ENCODE peak calls at places on chromosomes 4 and X, in six cellular contexts. B, W, L, K, M and C are unnamed samples.

GRCh38 chrX:139881572-139881971 is 51.3 kb downstream of the ATP11C start:
- DNase-seq in B (no peak), W (no peak), L (no peak), K (no peak), M (no peak), C (no peak)

GRCh38 chr4:149793459-149793858 is 22.2 kb downstream of the IQCM start:
- DNase-seq in B (no peak), W (no peak), L (no peak), K (no peak), M (no peak), C (no peak)

GRCh38 chr4:166153539-166153938 is 280.5 kb downstream of the TLL1 start:
- DNase-seq in B (no peak), W (no peak), L (no peak), K (no peak), M (no peak), C (peak; percentile 27)

GRCh38 chrX:102950908-102951866 is 14.1 kb downstream of the RAB40AL start:
- DNase-seq in B (peak; percentile 63), W (peak; percentile 36), L (peak; percentile 27), K (peak; percentile 71), M (peak; percentile 18), C (peak; percentile 45)

GRCh38 chrX:69031971-69032391 is 133.3 kb downstream of the PJA1 start:
- DNase-seq in B (no peak), W (no peak), L (peak; percentile 2), K (no peak), M (no peak), C (no peak)

GRCh38 chr4:57374866-57375595 is 264.8 kb upstream of the IGFBP7 start:
- DNase-seq in B (no peak), W (no peak), L (no peak), K (no peak), M (no peak), C (no peak)

GRCh38 chr4:144732584-144733130 is 86.7 kb downstream of the HHIP start:
- DNase-seq in B (no peak), W (no peak), L (no peak), K (no peak), M (no peak), C (no peak)

GRCh38 chr4:1371151-1371830 is 24.3 kb downstream of the UVSSA start:
- DNase-seq in B (no peak), W (no peak), L (no peak), K (no peak), M (no peak), C (no peak)

GRCh38 chr4:156884183-156884582 is 87.4 kb downstream of the PDGFC start:
- DNase-seq in B (no peak), W (no peak), L (no peak), K (no peak), M (no peak), C (no peak)

GRCh38 chrX:126165721-126166401 is at the start of gene DCAF12L2:
- DNase-seq in B (no peak), W (no peak), L (no peak), K (no peak), M (no peak), C (peak; percentile 18)

GRCh38 chrX:108420481-108420880 is 17.7 kb downstream of the COL4A6 start:
- DNase-seq in B (no peak), W (no peak), L (no peak), K (no peak), M (no peak), C (no peak)

GRCh38 chr4:40596522-40596921 is 33.1 kb downstream of the RBM47 start:
- DNase-seq in B (no peak), W (no peak), L (no peak), K (no peak), M (no peak), C (no peak)

GRCh38 chrX:50594788-50595187 is 124.2 kb upstream of the DGKK start:
- DNase-seq in B (no peak), W (no peak), L (no peak), K (peak; percentile 11), M (no peak), C (no peak)

GRCh38 chr4:37674446-37674845 is 11.7 kb downstream of the RELL1 start:
- DNase-seq in B (no peak), W (no peak), L (no peak), K (no peak), M (no peak), C (no peak)

GRCh38 chr4:113169368-113169767 is 119.9 kb downstream of the ANK2 start:
- DNase-seq in B (no peak), W (no peak), L (no peak), K (no peak), M (no peak), C (no peak)

GRCh38 chr4:32775049-32775448 is 2054.9 kb downstream of the PCDH7 start:
- DNase-seq in B (no peak), W (peak; percentile 49), L (no peak), K (peak; percentile 53), M (no peak), C (peak; percentile 28)